ENCODE peak calls at places on chromosomes 12 and 14, in six cellular contexts. R is H9; A is CD8-positive, alpha-beta T cell; V is B cell; T is HFFc6; L is PC-9. X is an unnamed sample.

GRCh38 chr14:33986804-33987203 is 35.9 kb upstream of the EGLN3 start:
- DNase-seq in V (no peak), R (no peak), T (peak; percentile 68), A (no peak), L (peak; percentile 71), X (no peak)

GRCh38 chr12:70074510-70074909 is 168.7 kb upstream of the CNOT2 start:
- DNase-seq in R (no peak), T (no peak), V (no peak), L (no peak), A (no peak), X (no peak)

GRCh38 chr14:78319411-78319810 is 149.2 kb downstream of the NRXN3 start:
- DNase-seq in R (no peak), V (no peak), L (no peak), T (no peak), A (no peak), X (no peak)

GRCh38 chr12:2958432-2959193 is 584 bp upstream of the TEAD4 start:
- DNase-seq in V (no peak), A (no peak), R (peak; percentile 74), L (peak; percentile 75), T (peak; percentile 81), X (peak; percentile 45)

GRCh38 chr12:128586630-128587029 is 237.1 kb downstream of the SLC15A4 start:
- DNase-seq in A (no peak), R (no peak), T (no peak), V (no peak), L (no peak), X (no peak)

GRCh38 chr12:49867580-49868341 is 24.9 kb upstream of the BCDIN3D start:
- DNase-seq in L (peak; percentile 86), A (no peak), T (no peak), V (no peak), R (peak; percentile 21), X (no peak)

GRCh38 chr14:51093371-51094281 is 1.3 kb downstream of the TRIM9 start:
- DNase-seq in T (no peak), V (peak; percentile 64), A (no peak), R (peak; percentile 64), L (no peak), X (peak; percentile 67)

GRCh38 chr14:30996892-30997659 is 28.4 kb upstream of the AP4S1 start:
- DNase-seq in R (peak; percentile 33), T (no peak), A (no peak), V (no peak), L (no peak), X (no peak)

GRCh38 chr12:7108928-7109920 is at the start of gene C1RL:
- DNase-seq in L (peak; percentile 72), T (peak; percentile 69), R (peak; percentile 89), A (peak; percentile 58), V (peak; percentile 83), X (peak; percentile 64)

GRCh38 chr12:22082190-22082701 is 36.2 kb downstream of the CMAS start:
- DNase-seq in T (no peak), R (peak; percentile 44), A (no peak), V (no peak), L (no peak), X (no peak)

GRCh38 chr12:114368685-114369084 is 37.3 kb downstream of the TBX5 start:
- DNase-seq in A (no peak), L (no peak), R (no peak), T (no peak), V (no peak), X (no peak)

GRCh38 chr12:55736780-55737580 is 5.9 kb upstream of the GDF11 start:
- DNase-seq in R (peak; percentile 98), A (no peak), T (peak; percentile 72), L (peak; percentile 74), V (peak; percentile 66), X (peak; percentile 63)

GRCh38 chr14:90968025-90968424 is 92.4 kb downstream of the RPS6KA5 start:
- DNase-seq in T (no peak), V (no peak), R (no peak), A (no peak), L (no peak), X (no peak)

GRCh38 chr12:22447223-22447622 is 97.1 kb downstream of the C2CD5 start:
- DNase-seq in R (no peak), T (no peak), V (no peak), A (no peak), L (no peak), X (no peak)

GRCh38 chr14:38342803-38343202 is 86.9 kb upstream of the CLEC14A start:
- DNase-seq in L (peak; percentile 50), R (no peak), A (no peak), T (peak; percentile 96), V (no peak), X (no peak)

GRCh38 chr12:69055706-69056105 is 122.7 kb upstream of the CPM start:
- DNase-seq in A (no peak), R (no peak), T (no peak), V (no peak), L (no peak), X (no peak)

GRCh38 chr12:67456281-67456918 is 187.2 kb downstream of the CAND1 start:
- DNase-seq in T (peak; percentile 25), L (no peak), A (no peak), R (no peak), V (no peak), X (no peak)

GRCh38 chr12:48779869-48780268 is 9.0 kb downstream of the ADCY6 start:
- DNase-seq in R (no peak), T (peak; percentile 29), V (no peak), L (no peak), A (no peak), X (no peak)

GRCh38 chr12:33589609-33590114 is 150.0 kb upstream of the SYT10 start:
- DNase-seq in L (no peak), R (no peak), V (no peak), T (no peak), A (no peak), X (no peak)

GRCh38 chr14:29865299-29865698 is 62.3 kb downstream of the PRKD1 start:
- DNase-seq in A (no peak), T (no peak), V (no peak), L (no peak), R (no peak), X (no peak)

GRCh38 chr12:93094988-93095737 is 166.1 kb upstream of the EEA1 start:
- DNase-seq in L (no peak), A (no peak), R (no peak), V (peak; percentile 47), T (no peak), X (peak; percentile 53)

GRCh38 chr12:57016348-57016747 is at the start of gene TAC3:
- DNase-seq in A (no peak), T (no peak), V (no peak), R (peak; percentile 85), L (no peak), X (no peak)

GRCh38 chr14:93348292-93348691 is 1.3 kb downstream of the COX8C start:
- DNase-seq in T (no peak), R (no peak), V (no peak), A (no peak), L (no peak), X (no peak)

GRCh38 chr14:104267895-104268294 is 129.5 kb downstream of the KIF26A start:
- DNase-seq in L (no peak), A (no peak), V (no peak), T (no peak), R (peak; percentile 27), X (no peak)

GRCh38 chr12:119992129-119992705 is 3.2 kb downstream of the BICDL1 start:
- DNase-seq in L (no peak), A (no peak), V (no peak), R (no peak), T (no peak), X (no peak)

GRCh38 chr12:119989619-119990381 is 764 bp downstream of the BICDL1 start:
- DNase-seq in A (peak; percentile 50), L (peak; percentile 46), T (peak; percentile 45), R (peak; percentile 86), V (peak; percentile 84), X (peak; percentile 89)

GRCh38 chr12:119988788-119989618 is at the start of gene BICDL1:
- DNase-seq in V (peak; percentile 98), L (peak; percentile 82), A (peak; percentile 97), R (peak; percentile 99), T (peak; percentile 0), X (peak; percentile 98)

GRCh38 chr12:119990382-119990874 is 1.4 kb downstream of the BICDL1 start:
- DNase-seq in T (no peak), L (peak; percentile 66), R (no peak), V (peak; percentile 34), A (no peak), X (peak; percentile 17)

DNA sequence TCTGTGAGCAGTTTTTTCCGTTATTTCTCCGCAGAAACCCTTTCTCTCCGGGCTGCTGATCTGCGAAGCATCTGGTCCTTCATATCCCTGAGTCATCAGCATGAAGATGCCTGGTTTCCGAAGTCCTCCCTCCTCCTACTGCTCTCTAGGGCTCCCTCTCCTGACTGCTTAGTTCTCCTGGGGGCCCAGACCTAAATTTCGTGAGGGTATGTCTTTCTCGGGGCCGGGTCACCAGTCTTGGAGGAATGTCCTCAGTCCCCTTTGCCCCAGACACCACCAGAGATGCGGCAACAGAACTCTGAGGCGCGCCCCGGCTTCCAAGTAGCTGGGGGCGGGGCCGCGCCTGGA is 622 bp upstream of the BICDL1 start:
- DNase-seq in L (no peak), T (peak; percentile 29), A (no peak), R (no peak), V (no peak), X (no peak)
- TF ChIP-seq CTCF in L (peak; percentile 57), T (peak; percentile 44), A (no peak), R (peak; percentile 15), V (no peak), X (peak; percentile 4)

DNA sequence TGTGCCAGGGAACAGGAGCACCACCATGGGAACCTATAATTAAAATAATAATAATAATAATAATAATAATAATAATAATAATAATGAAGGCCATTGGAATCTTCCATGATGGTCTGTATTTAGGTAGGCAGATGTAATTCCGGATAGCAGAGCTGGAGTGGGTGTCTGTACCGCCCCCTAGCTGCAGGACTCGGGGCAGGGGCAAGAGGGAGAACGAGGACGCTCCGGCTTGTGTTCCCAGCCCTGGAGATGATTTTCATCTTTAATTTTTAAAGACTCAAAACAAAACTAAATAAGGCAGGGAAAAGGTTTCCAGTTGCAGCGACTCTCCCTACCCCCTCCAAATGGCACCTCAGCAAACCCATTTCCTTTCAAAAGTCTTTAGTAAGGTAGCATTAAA is 501.1 kb downstream of the VRK1 start:
- DNase-seq in A (no peak), T (no peak), R (peak; percentile 58), V (no peak), L (no peak), X (no peak)
- TF ChIP-seq CTCF in A (no peak), T (no peak), R (peak; percentile 85), V (no peak), L (peak; percentile 15), X (no peak)

DNA sequence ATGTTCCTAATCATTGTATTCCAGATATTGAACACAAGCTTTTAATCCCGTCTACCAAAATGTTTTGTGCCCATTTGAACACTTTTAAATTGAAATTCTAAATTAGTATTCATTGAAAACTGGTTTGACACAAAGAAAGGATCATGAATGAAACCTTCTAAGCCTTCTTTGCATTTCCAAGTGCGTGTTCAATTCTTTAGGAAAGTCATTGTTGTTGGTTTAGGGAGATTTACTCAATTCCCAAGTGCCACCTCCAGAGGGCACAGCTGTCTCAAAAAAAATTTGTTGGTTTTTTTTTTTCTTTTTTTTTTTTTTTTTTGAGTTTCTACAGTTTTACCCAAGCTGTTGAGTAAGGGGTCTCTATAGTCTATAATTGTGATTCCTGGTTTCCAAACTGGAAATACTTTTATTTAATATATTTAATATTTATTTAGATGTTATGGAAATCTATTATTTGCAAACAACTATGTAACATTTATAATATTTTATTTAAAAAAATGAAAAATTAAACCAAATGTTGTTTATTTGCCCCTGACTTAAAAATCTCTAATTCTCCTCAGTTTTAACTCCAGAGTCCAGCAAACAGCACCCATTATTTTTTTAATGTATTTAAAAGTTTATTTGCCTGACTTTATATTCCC is 79.9 kb downstream of the NEDD1 start:
- DNase-seq in R (no peak), L (no peak), T (peak; percentile 7), V (peak; percentile 26), A (no peak), X (peak; percentile 49)
- TF ChIP-seq CTCF in R (peak; percentile 77), L (peak; percentile 72), T (peak; percentile 82), V (peak; percentile 53), A (peak; percentile 38), X (peak; percentile 26)

GRCh38 chr12:31682136-31682962 is 22.9 kb downstream of the ETFBKMT start:
- DNase-seq in T (peak; percentile 73), R (peak; percentile 94), V (peak; percentile 85), A (peak; percentile 46), L (peak; percentile 68), X (peak; percentile 67)
- TF ChIP-seq CTCF in T (peak; percentile 87), R (peak; percentile 91), V (peak; percentile 88), A (peak; percentile 82), L (peak; percentile 87), X (peak; percentile 69)